ENCODE peak calls at places on chromosomes 4 and X, in ten cellular contexts. One of them, this sample, is unnamed.
A peak's percentile ranks its signal among the peaks of the same experiment; 100 is the strongest.

GRCh38 chrX:97524997-97525396 is 641.3 kb downstream of the RPA4 start:
- DNase-seq in kidney: no peak
- DNase-seq in GM06990: no peak
- DNase-seq in cardiac fibroblast: no peak
- DNase-seq in hepatocyte: no peak
- DNase-seq in BE2C: no peak
- DNase-seq in HFF-Myc: no peak
- DNase-seq in psoas muscle: no peak
- DNase-seq in heart right ventricle: no peak
- DNase-seq in ascending aorta: no peak
- DNase-seq in this sample: no peak

GRCh38 chr4:127165971-127166370 is 466.8 kb upstream of the INTU start:
- DNase-seq in kidney: no peak
- DNase-seq in GM06990: no peak
- DNase-seq in cardiac fibroblast: no peak
- DNase-seq in hepatocyte: no peak
- DNase-seq in BE2C: no peak
- DNase-seq in HFF-Myc: no peak
- DNase-seq in psoas muscle: no peak
- DNase-seq in heart right ventricle: no peak
- DNase-seq in ascending aorta: no peak
- DNase-seq in this sample: peak; percentile 65

GRCh38 chr4:174534461-174534860 is 12.2 kb upstream of the HPGD start:
- DNase-seq in kidney: no peak
- DNase-seq in GM06990: no peak
- DNase-seq in cardiac fibroblast: no peak
- DNase-seq in hepatocyte: no peak
- DNase-seq in BE2C: no peak
- DNase-seq in HFF-Myc: no peak
- DNase-seq in psoas muscle: no peak
- DNase-seq in heart right ventricle: no peak
- DNase-seq in ascending aorta: no peak
- DNase-seq in this sample: no peak

GRCh38 chrX:44234116-44234515 is 109.4 kb downstream of the EFHC2 start:
- DNase-seq in kidney: no peak
- DNase-seq in GM06990: no peak
- DNase-seq in cardiac fibroblast: no peak
- DNase-seq in hepatocyte: no peak
- DNase-seq in BE2C: no peak
- DNase-seq in HFF-Myc: no peak
- DNase-seq in psoas muscle: no peak
- DNase-seq in heart right ventricle: no peak
- DNase-seq in ascending aorta: no peak
- DNase-seq in this sample: no peak

GRCh38 chr4:148405161-148405893 is 36.9 kb downstream of the NR3C2 start:
- DNase-seq in kidney: no peak
- DNase-seq in GM06990: no peak
- DNase-seq in cardiac fibroblast: no peak
- DNase-seq in hepatocyte: peak; percentile 7
- DNase-seq in BE2C: no peak
- DNase-seq in HFF-Myc: no peak
- DNase-seq in psoas muscle: no peak
- DNase-seq in heart right ventricle: no peak
- DNase-seq in ascending aorta: no peak
- DNase-seq in this sample: no peak

GRCh38 chrX:138986866-138987265 is 275.3 kb upstream of the FGF13 start:
- DNase-seq in kidney: no peak
- DNase-seq in GM06990: no peak
- DNase-seq in cardiac fibroblast: no peak
- DNase-seq in hepatocyte: no peak
- DNase-seq in BE2C: no peak
- DNase-seq in HFF-Myc: no peak
- DNase-seq in psoas muscle: no peak
- DNase-seq in heart right ventricle: no peak
- DNase-seq in ascending aorta: no peak
- DNase-seq in this sample: peak; percentile 5

GRCh38 chr4:48898733-48899431 is 7.7 kb downstream of the OCIAD2 start:
- DNase-seq in kidney: no peak
- DNase-seq in GM06990: no peak
- DNase-seq in cardiac fibroblast: peak; percentile 37
- DNase-seq in hepatocyte: no peak
- DNase-seq in BE2C: no peak
- DNase-seq in HFF-Myc: no peak
- DNase-seq in psoas muscle: no peak
- DNase-seq in heart right ventricle: no peak
- DNase-seq in ascending aorta: no peak
- DNase-seq in this sample: peak; percentile 19

GRCh38 chr4:16544251-16544721 is 318.0 kb upstream of the TAPT1 start:
- DNase-seq in kidney: peak; percentile 94
- DNase-seq in GM06990: no peak
- DNase-seq in cardiac fibroblast: peak; percentile 66
- DNase-seq in hepatocyte: peak; percentile 9
- DNase-seq in BE2C: no peak
- DNase-seq in HFF-Myc: no peak
- DNase-seq in psoas muscle: no peak
- DNase-seq in heart right ventricle: peak; percentile 55
- DNase-seq in ascending aorta: no peak
- DNase-seq in this sample: peak; percentile 40

GRCh38 chr4:97819314-97819713 is 324.0 kb downstream of the STPG2 start:
- DNase-seq in kidney: no peak
- DNase-seq in GM06990: no peak
- DNase-seq in cardiac fibroblast: no peak
- DNase-seq in hepatocyte: no peak
- DNase-seq in BE2C: no peak
- DNase-seq in HFF-Myc: no peak
- DNase-seq in psoas muscle: no peak
- DNase-seq in heart right ventricle: no peak
- DNase-seq in ascending aorta: no peak
- DNase-seq in this sample: no peak

GRCh38 chr4:15906024-15906443 is 32.5 kb downstream of the FGFBP1 start:
- DNase-seq in kidney: peak; percentile 91
- DNase-seq in GM06990: no peak
- DNase-seq in cardiac fibroblast: no peak
- DNase-seq in hepatocyte: peak; percentile 68
- DNase-seq in BE2C: no peak
- DNase-seq in HFF-Myc: no peak
- DNase-seq in psoas muscle: no peak
- DNase-seq in heart right ventricle: no peak
- DNase-seq in ascending aorta: no peak
- DNase-seq in this sample: no peak

GRCh38 chr4:72505314-72505744 is 63.7 kb downstream of the ADAMTS3 start:
- DNase-seq in kidney: peak; percentile 37
- DNase-seq in GM06990: peak; percentile 9
- DNase-seq in cardiac fibroblast: peak; percentile 83
- DNase-seq in hepatocyte: peak; percentile 63
- DNase-seq in BE2C: peak; percentile 75
- DNase-seq in HFF-Myc: peak; percentile 37
- DNase-seq in psoas muscle: no peak
- DNase-seq in heart right ventricle: no peak
- DNase-seq in ascending aorta: no peak
- DNase-seq in this sample: peak; percentile 69

GRCh38 chr4:53644607-53645006 is 53.3 kb upstream of the LNX1 start:
- DNase-seq in kidney: peak; percentile 87
- DNase-seq in GM06990: no peak
- DNase-seq in cardiac fibroblast: no peak
- DNase-seq in hepatocyte: peak; percentile 69
- DNase-seq in BE2C: no peak
- DNase-seq in HFF-Myc: no peak
- DNase-seq in psoas muscle: no peak
- DNase-seq in heart right ventricle: no peak
- DNase-seq in ascending aorta: no peak
- DNase-seq in this sample: no peak

GRCh38 chr4:168621806-168622589 is 125.1 kb downstream of the PALLD start:
- DNase-seq in kidney: no peak
- DNase-seq in GM06990: no peak
- DNase-seq in cardiac fibroblast: peak; percentile 48
- DNase-seq in hepatocyte: no peak
- DNase-seq in BE2C: no peak
- DNase-seq in HFF-Myc: no peak
- DNase-seq in psoas muscle: no peak
- DNase-seq in heart right ventricle: no peak
- DNase-seq in ascending aorta: no peak
- DNase-seq in this sample: peak; percentile 79

GRCh38 chrX:140040397-140040796 is 75.1 kb upstream of the CXorf66 start:
- DNase-seq in kidney: no peak
- DNase-seq in GM06990: no peak
- DNase-seq in cardiac fibroblast: no peak
- DNase-seq in hepatocyte: peak; percentile 61
- DNase-seq in BE2C: no peak
- DNase-seq in HFF-Myc: no peak
- DNase-seq in psoas muscle: no peak
- DNase-seq in heart right ventricle: no peak
- DNase-seq in ascending aorta: no peak
- DNase-seq in this sample: no peak

GRCh38 chrX:101171883-101172400 is 47.6 kb upstream of the DRP2 start:
- DNase-seq in kidney: no peak
- DNase-seq in GM06990: no peak
- DNase-seq in cardiac fibroblast: no peak
- DNase-seq in hepatocyte: no peak
- DNase-seq in BE2C: no peak
- DNase-seq in HFF-Myc: no peak
- DNase-seq in psoas muscle: no peak
- DNase-seq in heart right ventricle: no peak
- DNase-seq in ascending aorta: no peak
- DNase-seq in this sample: peak; percentile 10

GRCh38 chr4:45662996-45663395 is 460.9 kb downstream of the GABRG1 start:
- DNase-seq in kidney: no peak
- DNase-seq in GM06990: no peak
- DNase-seq in cardiac fibroblast: peak; percentile 76
- DNase-seq in hepatocyte: peak; percentile 39
- DNase-seq in BE2C: no peak
- DNase-seq in HFF-Myc: no peak
- DNase-seq in psoas muscle: peak; percentile 23
- DNase-seq in heart right ventricle: peak; percentile 23
- DNase-seq in ascending aorta: no peak
- DNase-seq in this sample: peak; percentile 30

GRCh38 chr4:170025523-170026252 is 507 bp downstream of the MFAP3L start:
- DNase-seq in kidney: peak; percentile 75
- DNase-seq in GM06990: no peak
- DNase-seq in cardiac fibroblast: no peak
- DNase-seq in hepatocyte: peak; percentile 40
- DNase-seq in BE2C: no peak
- DNase-seq in HFF-Myc: no peak
- DNase-seq in psoas muscle: peak; percentile 61
- DNase-seq in heart right ventricle: peak; percentile 27
- DNase-seq in ascending aorta: no peak
- DNase-seq in this sample: peak; percentile 6

GRCh38 chrX:47585273-47585672 is 3.0 kb downstream of the TIMP1 start:
- DNase-seq in kidney: no peak
- DNase-seq in GM06990: no peak
- DNase-seq in cardiac fibroblast: peak; percentile 50
- DNase-seq in hepatocyte: peak; percentile 3
- DNase-seq in BE2C: no peak
- DNase-seq in HFF-Myc: no peak
- DNase-seq in psoas muscle: no peak
- DNase-seq in heart right ventricle: no peak
- DNase-seq in ascending aorta: peak; percentile 62
- DNase-seq in this sample: no peak

GRCh38 chrX:47581731-47582647 is at the start of gene TIMP1:
- DNase-seq in kidney: peak; percentile 96
- DNase-seq in GM06990: peak; percentile 81
- DNase-seq in cardiac fibroblast: peak; percentile 96
- DNase-seq in hepatocyte: peak; percentile 92
- DNase-seq in BE2C: peak; percentile 90
- DNase-seq in HFF-Myc: peak; percentile 66
- DNase-seq in psoas muscle: peak; percentile 92
- DNase-seq in heart right ventricle: peak; percentile 85
- DNase-seq in ascending aorta: peak; percentile 96
- DNase-seq in this sample: peak; percentile 92

GRCh38 chrX:47584714-47585113 is 2.5 kb downstream of the TIMP1 start:
- DNase-seq in kidney: no peak
- DNase-seq in GM06990: no peak
- DNase-seq in cardiac fibroblast: no peak
- DNase-seq in hepatocyte: no peak
- DNase-seq in BE2C: no peak
- DNase-seq in HFF-Myc: no peak
- DNase-seq in psoas muscle: no peak
- DNase-seq in heart right ventricle: no peak
- DNase-seq in ascending aorta: no peak
- DNase-seq in this sample: peak; percentile 76

GRCh38 chrX:47586043-47586787 is 4.0 kb downstream of the TIMP1 start:
- DNase-seq in kidney: no peak
- DNase-seq in GM06990: no peak
- DNase-seq in cardiac fibroblast: no peak
- DNase-seq in hepatocyte: no peak
- DNase-seq in BE2C: no peak
- DNase-seq in HFF-Myc: no peak
- DNase-seq in psoas muscle: no peak
- DNase-seq in heart right ventricle: no peak
- DNase-seq in ascending aorta: peak; percentile 48
- DNase-seq in this sample: no peak

GRCh38 chrX:47583240-47583861 is 1.1 kb downstream of the TIMP1 start:
- DNase-seq in kidney: no peak
- DNase-seq in GM06990: no peak
- DNase-seq in cardiac fibroblast: no peak
- DNase-seq in hepatocyte: no peak
- DNase-seq in BE2C: no peak
- DNase-seq in HFF-Myc: no peak
- DNase-seq in psoas muscle: no peak
- DNase-seq in heart right ventricle: no peak
- DNase-seq in ascending aorta: peak; percentile 55
- DNase-seq in this sample: no peak
- H3K4me3 ChIP-seq in kidney: peak overlapping the region; percentile 46
- H3K4me3 ChIP-seq in GM06990: peak overlapping the region; percentile 63
- H3K4me3 ChIP-seq in cardiac fibroblast: peak overlapping the region; percentile 74
- H3K4me3 ChIP-seq in hepatocyte: no peak overlapping the region
- H3K4me3 ChIP-seq in BE2C: no peak overlapping the region
- H3K4me3 ChIP-seq in HFF-Myc: peak overlapping the region; percentile 64
- H3K4me3 ChIP-seq in psoas muscle: peak overlapping the region; percentile 25
- H3K4me3 ChIP-seq in heart right ventricle: peak overlapping the region; percentile 10
- H3K4me3 ChIP-seq in ascending aorta: peak overlapping the region; percentile 70
- H3K4me3 ChIP-seq in this sample: peak overlapping the region; percentile 73

GRCh38 chrX:20063716-20064351 is 52.9 kb downstream of the MAP7D2 start:
- DNase-seq in kidney: no peak
- DNase-seq in GM06990: no peak
- DNase-seq in cardiac fibroblast: no peak
- DNase-seq in hepatocyte: no peak
- DNase-seq in BE2C: no peak
- DNase-seq in HFF-Myc: no peak
- DNase-seq in psoas muscle: no peak
- DNase-seq in heart right ventricle: no peak
- DNase-seq in ascending aorta: no peak
- DNase-seq in this sample: peak; percentile 10
- TF ChIP-seq CTCF in kidney: no peak
- TF ChIP-seq CTCF in GM06990: peak; percentile 50
- TF ChIP-seq CTCF in cardiac fibroblast: peak; percentile 30
- TF ChIP-seq CTCF in hepatocyte: no peak
- TF ChIP-seq CTCF in BE2C: peak; percentile 31
- TF ChIP-seq CTCF in HFF-Myc: no peak
- TF ChIP-seq CTCF in psoas muscle: peak; percentile 7
- TF ChIP-seq CTCF in heart right ventricle: no peak
- TF ChIP-seq CTCF in ascending aorta: no peak
- TF ChIP-seq CTCF in this sample: peak; percentile 37

GRCh38 chr4:162787120-162787519 is 379.6 kb downstream of the NAF1 start:
- DNase-seq in kidney: no peak
- DNase-seq in GM06990: no peak
- DNase-seq in cardiac fibroblast: no peak
- DNase-seq in hepatocyte: no peak
- DNase-seq in BE2C: no peak
- DNase-seq in HFF-Myc: no peak
- DNase-seq in psoas muscle: no peak
- DNase-seq in heart right ventricle: no peak
- DNase-seq in ascending aorta: no peak
- DNase-seq in this sample: no peak
- H3K4me3 ChIP-seq in kidney: no peak overlapping the region
- H3K4me3 ChIP-seq in GM06990: no peak overlapping the region
- H3K4me3 ChIP-seq in cardiac fibroblast: no peak overlapping the region
- H3K4me3 ChIP-seq in hepatocyte: no peak overlapping the region
- H3K4me3 ChIP-seq in BE2C: no peak overlapping the region
- H3K4me3 ChIP-seq in HFF-Myc: no peak overlapping the region
- H3K4me3 ChIP-seq in psoas muscle: no peak overlapping the region
- H3K4me3 ChIP-seq in heart right ventricle: no peak overlapping the region
- H3K4me3 ChIP-seq in ascending aorta: no peak overlapping the region
- H3K4me3 ChIP-seq in this sample: no peak overlapping the region

GRCh38 chr4:95170176-95170575 is 378.6 kb downstream of the UNC5C start:
- DNase-seq in kidney: no peak
- DNase-seq in GM06990: no peak
- DNase-seq in cardiac fibroblast: no peak
- DNase-seq in hepatocyte: no peak
- DNase-seq in BE2C: no peak
- DNase-seq in HFF-Myc: no peak
- DNase-seq in psoas muscle: no peak
- DNase-seq in heart right ventricle: no peak
- DNase-seq in ascending aorta: no peak
- DNase-seq in this sample: no peak
- TF ChIP-seq CTCF in kidney: no peak
- TF ChIP-seq CTCF in GM06990: no peak
- TF ChIP-seq CTCF in cardiac fibroblast: no peak
- TF ChIP-seq CTCF in hepatocyte: no peak
- TF ChIP-seq CTCF in BE2C: no peak
- TF ChIP-seq CTCF in HFF-Myc: no peak
- TF ChIP-seq CTCF in psoas muscle: no peak
- TF ChIP-seq CTCF in heart right ventricle: no peak
- TF ChIP-seq CTCF in ascending aorta: no peak
- TF ChIP-seq CTCF in this sample: no peak

This sample was measured in fibroblast of mammary gland.